ENCODE peak calls at places on chromosomes 5 and 9, in six cellular contexts. One of them, this sample, is unnamed.

GRCh38 chr9:16333697-16334096 is 536.8 kb downstream of the BNC2 start:
- DNase-seq in neural progenitor cell: no peak
- DNase-seq in GM20000: no peak
- DNase-seq in natural killer cell: no peak
- DNase-seq in foreskin fibroblast: peak; percentile 75
- DNase-seq in endothelial cell: no peak
- DNase-seq in this sample: no peak

GRCh38 chr9:34550016-34550680 is 27.4 kb upstream of the ENHO start:
- DNase-seq in neural progenitor cell: no peak
- DNase-seq in GM20000: no peak
- DNase-seq in natural killer cell: no peak
- DNase-seq in foreskin fibroblast: no peak
- DNase-seq in endothelial cell: no peak
- DNase-seq in this sample: no peak

GRCh38 chr5:57176350-57176857 is 2.5 kb downstream of the GPBP1 start:
- DNase-seq in neural progenitor cell: no peak
- DNase-seq in GM20000: no peak
- DNase-seq in natural killer cell: no peak
- DNase-seq in foreskin fibroblast: peak; percentile 49
- DNase-seq in endothelial cell: no peak
- DNase-seq in this sample: no peak

GRCh38 chr5:135651156-135651555 is 72.4 kb upstream of the CXCL14 start:
- DNase-seq in neural progenitor cell: no peak
- DNase-seq in GM20000: no peak
- DNase-seq in natural killer cell: no peak
- DNase-seq in foreskin fibroblast: peak; percentile 9
- DNase-seq in endothelial cell: no peak
- DNase-seq in this sample: no peak

GRCh38 chr9:110048976-110049698 is 158.8 kb downstream of the C9orf152 start:
- DNase-seq in neural progenitor cell: peak; percentile 38
- DNase-seq in GM20000: peak; percentile 31
- DNase-seq in natural killer cell: no peak
- DNase-seq in foreskin fibroblast: peak; percentile 58
- DNase-seq in endothelial cell: peak; percentile 26
- DNase-seq in this sample: peak; percentile 38

GRCh38 chr9:77475641-77476473 is 172.3 kb downstream of the GNA14 start:
- DNase-seq in neural progenitor cell: no peak
- DNase-seq in GM20000: peak; percentile 61
- DNase-seq in natural killer cell: no peak
- DNase-seq in foreskin fibroblast: peak; percentile 48
- DNase-seq in endothelial cell: no peak
- DNase-seq in this sample: no peak

GRCh38 chr5:81779125-81779934 is 28.4 kb upstream of the SSBP2 start:
- DNase-seq in neural progenitor cell: no peak
- DNase-seq in GM20000: peak; percentile 36
- DNase-seq in natural killer cell: peak; percentile 23
- DNase-seq in foreskin fibroblast: peak; percentile 48
- DNase-seq in endothelial cell: no peak
- DNase-seq in this sample: no peak

GRCh38 chr9:133977421-133978201 is 14.5 kb downstream of the VAV2 start:
- DNase-seq in neural progenitor cell: no peak
- DNase-seq in GM20000: no peak
- DNase-seq in natural killer cell: no peak
- DNase-seq in foreskin fibroblast: no peak
- DNase-seq in endothelial cell: no peak
- DNase-seq in this sample: no peak

GRCh38 chr5:173527671-173528070 is 88.8 kb downstream of the BOD1 start:
- DNase-seq in neural progenitor cell: no peak
- DNase-seq in GM20000: no peak
- DNase-seq in natural killer cell: no peak
- DNase-seq in foreskin fibroblast: no peak
- DNase-seq in endothelial cell: no peak
- DNase-seq in this sample: no peak

GRCh38 chr5:173532689-173533250 is 83.7 kb downstream of the BOD1 start:
- DNase-seq in neural progenitor cell: no peak
- DNase-seq in GM20000: no peak
- DNase-seq in natural killer cell: no peak
- DNase-seq in foreskin fibroblast: no peak
- DNase-seq in endothelial cell: no peak
- DNase-seq in this sample: no peak

GRCh38 chr5:173531863-173532262 is 84.6 kb downstream of the BOD1 start:
- DNase-seq in neural progenitor cell: no peak
- DNase-seq in GM20000: no peak
- DNase-seq in natural killer cell: no peak
- DNase-seq in foreskin fibroblast: no peak
- DNase-seq in endothelial cell: no peak
- DNase-seq in this sample: no peak

GRCh38 chr5:173529861-173530260 is 86.6 kb downstream of the BOD1 start:
- DNase-seq in neural progenitor cell: no peak
- DNase-seq in GM20000: no peak
- DNase-seq in natural killer cell: no peak
- DNase-seq in foreskin fibroblast: no peak
- DNase-seq in endothelial cell: no peak
- DNase-seq in this sample: no peak

GRCh38 chr5:173530547-173530946 is 85.9 kb downstream of the BOD1 start:
- DNase-seq in neural progenitor cell: peak; percentile 30
- DNase-seq in GM20000: no peak
- DNase-seq in natural killer cell: no peak
- DNase-seq in foreskin fibroblast: no peak
- DNase-seq in endothelial cell: no peak
- DNase-seq in this sample: no peak
- TF ChIP-seq CTCF in neural progenitor cell: peak; percentile 24
- TF ChIP-seq CTCF in GM20000: no peak
- TF ChIP-seq CTCF in natural killer cell: no peak
- TF ChIP-seq CTCF in foreskin fibroblast: no peak
- TF ChIP-seq CTCF in endothelial cell: no peak
- TF ChIP-seq CTCF in this sample: no peak

GRCh38 chr9:37262410-37262809 is 142.0 kb downstream of the ZCCHC7 start:
- DNase-seq in neural progenitor cell: peak; percentile 58
- DNase-seq in GM20000: no peak
- DNase-seq in natural killer cell: no peak
- DNase-seq in foreskin fibroblast: peak; percentile 52
- DNase-seq in endothelial cell: peak; percentile 20
- DNase-seq in this sample: no peak
- TF ChIP-seq CTCF in neural progenitor cell: peak; percentile 82
- TF ChIP-seq CTCF in GM20000: peak; percentile 6
- TF ChIP-seq CTCF in natural killer cell: no peak
- TF ChIP-seq CTCF in foreskin fibroblast: peak; percentile 61
- TF ChIP-seq CTCF in endothelial cell: no peak
- TF ChIP-seq CTCF in this sample: peak; percentile 35

GRCh38 chr5:43110606-43111170 is 10.0 kb upstream of the ZNF131 start:
- DNase-seq in neural progenitor cell: peak; percentile 16
- DNase-seq in GM20000: no peak
- DNase-seq in natural killer cell: no peak
- DNase-seq in foreskin fibroblast: peak; percentile 13
- DNase-seq in endothelial cell: peak; percentile 18
- DNase-seq in this sample: peak; percentile 8
- TF ChIP-seq CTCF in neural progenitor cell: peak; percentile 48
- TF ChIP-seq CTCF in GM20000: no peak
- TF ChIP-seq CTCF in natural killer cell: no peak
- TF ChIP-seq CTCF in foreskin fibroblast: peak; percentile 20
- TF ChIP-seq CTCF in endothelial cell: peak; percentile 52
- TF ChIP-seq CTCF in this sample: peak; percentile 32

DNA sequence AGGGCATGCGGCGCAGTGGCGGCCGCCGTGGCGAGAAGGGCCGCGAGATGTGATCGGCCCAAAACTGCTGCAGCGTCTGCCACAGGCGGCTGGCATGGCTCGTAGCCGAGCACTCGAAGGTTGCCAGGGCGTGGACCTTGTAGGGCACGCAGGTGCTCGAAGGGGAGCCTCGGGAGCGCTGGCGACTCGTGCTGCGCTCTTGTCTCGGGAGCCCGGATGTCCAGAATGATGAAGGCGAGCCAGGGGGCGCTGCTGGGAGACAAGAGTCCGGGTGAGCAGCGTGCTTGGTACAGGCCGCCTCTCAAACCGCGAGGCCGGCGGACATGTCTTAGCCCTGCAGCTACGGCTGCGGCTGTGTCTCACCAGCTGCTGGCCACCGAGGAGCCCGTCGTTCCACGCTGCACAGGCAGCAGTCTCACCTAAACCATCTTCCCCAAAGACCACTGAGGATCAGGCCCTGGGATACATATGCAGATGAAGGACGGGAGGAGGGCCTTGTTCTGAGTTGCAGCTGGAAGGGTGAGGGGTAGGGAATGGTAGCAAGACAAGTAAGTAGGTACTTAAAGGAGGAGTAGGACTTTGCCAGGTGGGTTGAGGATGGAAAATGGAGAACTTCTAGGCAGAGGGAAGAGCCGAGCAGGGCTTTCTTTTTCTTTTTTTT is 1.7 kb downstream of the CBY3 start:
- DNase-seq in neural progenitor cell: peak; percentile 72
- DNase-seq in GM20000: peak; percentile 68
- DNase-seq in natural killer cell: peak; percentile 70
- DNase-seq in foreskin fibroblast: peak; percentile 68
- DNase-seq in endothelial cell: peak; percentile 69
- DNase-seq in this sample: peak; percentile 64
- TF ChIP-seq CTCF in neural progenitor cell: peak; percentile 32
- TF ChIP-seq CTCF in GM20000: peak; percentile 62
- TF ChIP-seq CTCF in natural killer cell: peak; percentile 34
- TF ChIP-seq CTCF in foreskin fibroblast: peak; percentile 25
- TF ChIP-seq CTCF in endothelial cell: peak; percentile 26
- TF ChIP-seq CTCF in this sample: peak; percentile 19

DNA sequence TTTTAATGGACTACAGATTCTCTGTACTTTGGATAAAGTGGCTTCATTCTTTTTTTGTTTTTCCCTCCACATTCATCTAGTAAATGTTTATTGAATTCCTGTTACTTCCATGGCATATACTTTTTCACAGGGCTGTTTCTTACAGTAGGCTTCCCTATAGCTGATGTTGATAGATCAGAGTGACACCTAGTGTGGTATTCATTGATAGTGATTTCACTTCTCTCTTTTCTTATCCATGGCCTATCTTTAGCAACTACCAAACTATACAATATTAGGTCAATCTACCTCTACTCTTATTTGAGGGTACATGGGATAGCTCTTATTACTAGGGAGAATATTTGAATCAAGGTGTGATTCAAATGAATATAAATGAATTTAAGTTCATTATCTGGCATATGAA is 35.8 kb downstream of the FSD1L start:
- DNase-seq in neural progenitor cell: no peak
- DNase-seq in GM20000: no peak
- DNase-seq in natural killer cell: no peak
- DNase-seq in foreskin fibroblast: no peak
- DNase-seq in endothelial cell: no peak
- DNase-seq in this sample: no peak
- TF ChIP-seq CTCF in neural progenitor cell: no peak
- TF ChIP-seq CTCF in GM20000: no peak
- TF ChIP-seq CTCF in natural killer cell: no peak
- TF ChIP-seq CTCF in foreskin fibroblast: no peak
- TF ChIP-seq CTCF in endothelial cell: no peak
- TF ChIP-seq CTCF in this sample: no peak

GRCh38 chr9:38067611-38067891 is 1.5 kb downstream of the SHB start:
- DNase-seq in neural progenitor cell: peak; percentile 55
- DNase-seq in GM20000: no peak
- DNase-seq in natural killer cell: no peak
- DNase-seq in foreskin fibroblast: peak; percentile 56
- DNase-seq in endothelial cell: peak; percentile 17
- DNase-seq in this sample: peak; percentile 50

GRCh38 chr9:38065369-38066075 is 3.5 kb downstream of the SHB start:
- DNase-seq in neural progenitor cell: no peak
- DNase-seq in GM20000: peak; percentile 74
- DNase-seq in natural killer cell: no peak
- DNase-seq in foreskin fibroblast: no peak
- DNase-seq in endothelial cell: no peak
- DNase-seq in this sample: no peak

GRCh38 chr9:38064842-38065368 is 4.1 kb downstream of the SHB start:
- DNase-seq in neural progenitor cell: no peak
- DNase-seq in GM20000: no peak
- DNase-seq in natural killer cell: no peak
- DNase-seq in foreskin fibroblast: no peak
- DNase-seq in endothelial cell: no peak
- DNase-seq in this sample: no peak

GRCh38 chr9:38066907-38067610 is 2.0 kb downstream of the SHB start:
- DNase-seq in neural progenitor cell: peak; percentile 42
- DNase-seq in GM20000: peak; percentile 32
- DNase-seq in natural killer cell: no peak
- DNase-seq in foreskin fibroblast: peak; percentile 73
- DNase-seq in endothelial cell: peak; percentile 53
- DNase-seq in this sample: peak; percentile 30

DNA sequence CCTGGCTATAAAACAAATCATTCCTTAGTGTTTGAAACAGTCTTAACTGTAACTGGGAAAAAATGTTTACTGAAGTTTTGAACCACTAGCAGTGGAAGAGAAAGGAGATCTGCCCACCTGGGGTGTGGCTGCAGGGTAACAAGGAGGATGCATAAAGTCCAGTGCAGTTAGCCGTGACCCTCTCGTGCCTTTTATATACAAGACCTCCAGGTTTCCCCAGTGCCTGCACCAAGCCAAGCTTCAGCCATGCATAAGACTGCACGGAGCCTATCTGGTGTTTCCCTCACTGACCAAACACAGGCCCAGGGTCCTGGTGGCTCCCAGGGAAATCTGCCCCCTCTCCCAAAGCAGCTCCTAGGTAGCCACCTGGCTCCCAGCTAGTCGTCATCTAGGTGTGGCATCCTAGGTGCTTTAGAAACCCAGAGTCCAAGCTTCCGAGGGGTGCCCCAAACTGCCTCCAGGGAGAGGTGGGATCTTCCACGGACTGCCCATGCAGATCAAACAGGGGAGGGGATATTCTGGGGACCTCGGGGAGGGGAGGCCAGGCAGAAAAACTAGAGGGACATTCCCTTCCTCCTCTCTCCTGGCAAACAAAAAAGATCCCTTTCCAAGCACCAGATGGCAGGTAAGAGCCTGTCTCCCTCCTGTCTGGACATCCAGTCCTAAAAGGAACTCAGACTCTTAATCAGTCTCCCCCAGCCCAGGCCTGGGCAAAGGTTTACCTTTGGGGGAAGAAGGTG is 2.7 kb downstream of the SHB start:
- DNase-seq in neural progenitor cell: peak; percentile 48
- DNase-seq in GM20000: no peak
- DNase-seq in natural killer cell: no peak
- DNase-seq in foreskin fibroblast: no peak
- DNase-seq in endothelial cell: no peak
- DNase-seq in this sample: no peak
- TF ChIP-seq CTCF in neural progenitor cell: peak; percentile 29
- TF ChIP-seq CTCF in GM20000: no peak
- TF ChIP-seq CTCF in natural killer cell: no peak
- TF ChIP-seq CTCF in foreskin fibroblast: peak; percentile 12
- TF ChIP-seq CTCF in endothelial cell: no peak
- TF ChIP-seq CTCF in this sample: peak; percentile 7

GRCh38 chr5:137754236-137754960 is at the start of gene HNRNPA0:
- DNase-seq in neural progenitor cell: peak; percentile 99
- DNase-seq in GM20000: peak; percentile 97
- DNase-seq in natural killer cell: peak; percentile 96
- DNase-seq in foreskin fibroblast: peak; percentile 99
- DNase-seq in endothelial cell: peak; percentile 94
- DNase-seq in this sample: peak; percentile 96
- TF ChIP-seq CTCF in neural progenitor cell: peak; percentile 19
- TF ChIP-seq CTCF in GM20000: no peak
- TF ChIP-seq CTCF in natural killer cell: no peak
- TF ChIP-seq CTCF in foreskin fibroblast: no peak
- TF ChIP-seq CTCF in endothelial cell: no peak
- TF ChIP-seq CTCF in this sample: no peak

GRCh38 chr5:61675015-61675692 is 343.1 kb downstream of the ZSWIM6 start:
- DNase-seq in neural progenitor cell: peak; percentile 89
- DNase-seq in GM20000: no peak
- DNase-seq in natural killer cell: no peak
- DNase-seq in foreskin fibroblast: no peak
- DNase-seq in endothelial cell: no peak
- DNase-seq in this sample: no peak
- TF ChIP-seq CTCF in neural progenitor cell: peak; percentile 41
- TF ChIP-seq CTCF in GM20000: no peak
- TF ChIP-seq CTCF in natural killer cell: no peak
- TF ChIP-seq CTCF in foreskin fibroblast: no peak
- TF ChIP-seq CTCF in endothelial cell: peak; percentile 17
- TF ChIP-seq CTCF in this sample: no peak

GRCh38 chr9:1941989-1942388 is 73.2 kb upstream of the SMARCA2 start:
- DNase-seq in neural progenitor cell: no peak
- DNase-seq in GM20000: no peak
- DNase-seq in natural killer cell: no peak
- DNase-seq in foreskin fibroblast: peak; percentile 26
- DNase-seq in endothelial cell: no peak
- DNase-seq in this sample: no peak
- TF ChIP-seq CTCF in neural progenitor cell: peak; percentile 48
- TF ChIP-seq CTCF in GM20000: no peak
- TF ChIP-seq CTCF in natural killer cell: no peak
- TF ChIP-seq CTCF in foreskin fibroblast: peak; percentile 34
- TF ChIP-seq CTCF in endothelial cell: no peak
- TF ChIP-seq CTCF in this sample: no peak

This sample was measured in nephron progenitor cell.